ENCODE peak calls at places on chromosomes 7 and 10, in seven cellular contexts. Y, Z, L, O, M, T and X are unnamed samples.

GRCh38 chr10:29746080-29746797 is 111.5 kb upstream of the SVIL start:
- DNase-seq in M (peak), L (no peak), T (no peak), O (no peak), Z (no peak), Y (no peak), X (no peak)

GRCh38 chr10:134205-134742 is 981 bp upstream of the ZMYND11 start:
- DNase-seq in M (peak), Y (no peak), O (peak), L (no peak), T (peak), Z (peak), X (no peak)

GRCh38 chr10:132152896-132153580 is 33.7 kb upstream of the DPYSL4 start:
- DNase-seq in O (no peak), M (no peak), Y (no peak), L (no peak), Z (no peak), T (no peak), X (no peak)

GRCh38 chr7:17535776-17536175 is 237.3 kb downstream of the AHR start:
- DNase-seq in T (no peak), Z (no peak), O (no peak), Y (no peak), M (peak), L (no peak), X (no peak)

GRCh38 chr7:49773939-49774458 is 561 bp downstream of the VWC2 start:
- DNase-seq in T (peak), Y (peak), O (no peak), M (no peak), L (no peak), Z (no peak), X (no peak)

GRCh38 chr10:97335995-97336394 is 1.5 kb upstream of the FRAT2 start:
- DNase-seq in L (no peak), O (no peak), T (no peak), M (no peak), Y (no peak), Z (no peak), X (no peak)

GRCh38 chr7:98362517-98362916 is 38.4 kb downstream of the BAIAP2L1 start:
- DNase-seq in O (no peak), L (no peak), T (no peak), M (no peak), Z (no peak), Y (no peak), X (no peak)

GRCh38 chr10:43594944-43595589 is 11.2 kb upstream of the ZNF485 start:
- DNase-seq in Y (peak), O (no peak), L (no peak), M (peak), T (peak), Z (no peak), X (no peak)

GRCh38 chr7:7976677-7977076 is 8.1 kb downstream of the GLCCI1 start:
- DNase-seq in Y (no peak), T (no peak), L (no peak), M (no peak), O (no peak), Z (no peak), X (no peak)

GRCh38 chr7:149716007-149716931 is 57.1 kb downstream of the ZNF467 start:
- DNase-seq in L (no peak), M (no peak), Y (no peak), Z (no peak), O (no peak), T (no peak), X (no peak)

GRCh38 chr7:134477954-134478353 is 19.1 kb upstream of the AKR1B1 start:
- DNase-seq in L (no peak), T (no peak), M (peak), O (no peak), Z (no peak), Y (no peak), X (no peak)

GRCh38 chr7:768881-769504 is 41.9 kb upstream of the PRKAR1B start:
- DNase-seq in T (no peak), L (no peak), O (no peak), Z (no peak), M (peak), Y (no peak), X (no peak)

GRCh38 chr10:27899058-27899457 is 99.8 kb downstream of the ODAD2 start:
- DNase-seq in T (no peak), L (no peak), O (no peak), M (no peak), Z (no peak), Y (no peak), X (no peak)

GRCh38 chr10:24209421-24209770 is 458 bp downstream of the KIAA1217 start:
- DNase-seq in T (no peak), O (no peak), Y (no peak), L (no peak), M (peak), Z (no peak), X (no peak)

GRCh38 chr10:48444266-48444665 is 137.8 kb downstream of the MAPK8 start:
- DNase-seq in M (peak), L (peak), Z (no peak), T (no peak), Y (no peak), O (no peak), X (no peak)

GRCh38 chr7:418636-419280 is 100.9 kb downstream of the PDGFA start:
- DNase-seq in M (no peak), T (no peak), Y (no peak), Z (no peak), O (no peak), L (no peak), X (no peak)

GRCh38 chr7:108026647-108027046 is 23.7 kb upstream of the LAMB1 start:
- DNase-seq in L (no peak), Z (no peak), Y (no peak), O (no peak), T (no peak), M (peak), X (no peak)

GRCh38 chr7:76234931-76235441 is 33.3 kb downstream of the SRRM3 start:
- DNase-seq in M (peak), T (peak), L (peak), Z (peak), O (peak), Y (peak), X (peak)

GRCh38 chr10:57303567-57303966 is 942.5 kb upstream of the ZWINT start:
- DNase-seq in Y (no peak), O (no peak), M (no peak), Z (no peak), L (no peak), T (no peak), X (no peak)

GRCh38 chr7:114793155-114793849 is 128.6 kb upstream of the MDFIC start:
- DNase-seq in M (no peak), Z (no peak), Y (no peak), L (no peak), O (no peak), T (no peak), X (no peak)

GRCh38 chr7:29770371-29770770 is 35.9 kb upstream of the WIPF3 start:
- DNase-seq in O (no peak), Y (no peak), Z (no peak), T (no peak), L (no peak), M (no peak), X (no peak)

GRCh38 chr7:128671992-128672391 is at the start of gene GARIN1A:
- DNase-seq in M (no peak), T (no peak), O (no peak), L (no peak), Z (no peak), Y (no peak), X (no peak)

GRCh38 chr7:128676665-128677064 is 4.6 kb downstream of the GARIN1A start:
- DNase-seq in Z (no peak), Y (no peak), O (no peak), T (no peak), L (no peak), M (no peak), X (no peak)

GRCh38 chr7:128673571-128673970 is 1.5 kb downstream of the GARIN1A start:
- DNase-seq in O (no peak), T (no peak), M (no peak), Y (no peak), Z (no peak), L (no peak), X (no peak)

GRCh38 chr7:128672927-128673517 is 930 bp downstream of the GARIN1A start:
- DNase-seq in Z (no peak), O (peak), T (peak), M (peak), Y (no peak), L (peak), X (no peak)
- TF ChIP-seq CTCF in Z (no peak), O (peak), T (no peak), M (peak), Y (peak), L (peak), X (peak)

GRCh38 chr10:77773631-77774426 is 136.2 kb upstream of the KCNMA1 start:
- DNase-seq in M (no peak), T (no peak), Y (no peak), L (no peak), Z (no peak), O (no peak), X (no peak)
- TF ChIP-seq CTCF in M (no peak), T (no peak), Y (no peak), L (no peak), Z (no peak), O (no peak), X (no peak)

GRCh38 chr7:44775383-44776107 is 20.9 kb upstream of the PPIA start:
- DNase-seq in L (no peak), M (no peak), O (no peak), Y (no peak), Z (no peak), T (no peak), X (no peak)

GRCh38 chr7:44771358-44771757 is 22.7 kb downstream of the ZMIZ2 start:
- DNase-seq in Y (no peak), L (no peak), Z (no peak), M (no peak), T (no peak), O (no peak), X (no peak)

GRCh38 chr7:44772440-44772839 is 23.8 kb downstream of the ZMIZ2 start:
- DNase-seq in Z (no peak), O (no peak), T (no peak), L (no peak), M (no peak), Y (no peak), X (no peak)

GRCh38 chr7:44769381-44770209 is 20.9 kb downstream of the ZMIZ2 start:
- DNase-seq in M (peak), Y (peak), O (no peak), T (no peak), Z (peak), L (no peak), X (no peak)

DNA sequence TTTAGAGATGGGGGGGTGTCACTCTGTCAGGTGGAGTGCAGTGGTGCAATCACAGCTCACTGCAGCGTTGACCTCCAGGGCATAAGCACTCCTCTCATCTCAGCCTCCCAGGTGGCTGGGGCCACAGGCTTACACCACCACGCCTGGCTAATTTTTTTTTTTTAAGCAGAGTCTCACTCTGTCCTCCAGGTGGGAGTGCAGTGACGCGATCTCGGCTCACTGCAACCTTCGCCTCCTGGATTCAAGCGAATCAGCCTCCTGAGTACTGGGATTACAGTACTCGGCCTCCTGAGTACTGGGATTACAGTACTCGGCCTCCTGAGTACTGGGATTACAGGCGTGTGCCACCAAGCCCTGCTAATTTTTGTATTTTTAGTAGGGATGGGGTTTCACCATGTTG is 23.6 kb upstream of the PPIA start:
- DNase-seq in O (no peak), M (no peak), Z (no peak), Y (no peak), T (no peak), L (no peak), X (no peak)
- TF ChIP-seq CTCF in O (no peak), M (no peak), Z (no peak), Y (no peak), T (no peak), L (no peak), X (peak)

GRCh38 chr10:99659031-99659867 is at the start of gene ENTPD7:
- DNase-seq in M (peak), Y (peak), O (peak), L (peak), Z (peak), T (peak), X (peak)
- TF ChIP-seq CTCF in M (peak), Y (peak), O (peak), L (peak), Z (no peak), T (peak), X (no peak)

GRCh38 chr7:150898475-150899011 is 46.2 kb downstream of the AOC1 start:
- DNase-seq in M (peak), L (peak), Z (peak), O (peak), Y (peak), T (peak), X (peak)

GRCh38 chr7:150891740-150892139 is 39.4 kb downstream of the AOC1 start:
- DNase-seq in L (no peak), O (no peak), M (no peak), Y (no peak), T (no peak), Z (no peak), X (no peak)

GRCh38 chr7:150897502-150898474 is 45.5 kb downstream of the AOC1 start:
- DNase-seq in L (no peak), Y (no peak), Z (no peak), M (no peak), O (no peak), T (no peak), X (no peak)

GRCh38 chr7:150896562-150897209 is 44.4 kb downstream of the AOC1 start:
- DNase-seq in Z (no peak), M (no peak), O (no peak), L (no peak), Y (no peak), T (no peak), X (no peak)

DNA sequence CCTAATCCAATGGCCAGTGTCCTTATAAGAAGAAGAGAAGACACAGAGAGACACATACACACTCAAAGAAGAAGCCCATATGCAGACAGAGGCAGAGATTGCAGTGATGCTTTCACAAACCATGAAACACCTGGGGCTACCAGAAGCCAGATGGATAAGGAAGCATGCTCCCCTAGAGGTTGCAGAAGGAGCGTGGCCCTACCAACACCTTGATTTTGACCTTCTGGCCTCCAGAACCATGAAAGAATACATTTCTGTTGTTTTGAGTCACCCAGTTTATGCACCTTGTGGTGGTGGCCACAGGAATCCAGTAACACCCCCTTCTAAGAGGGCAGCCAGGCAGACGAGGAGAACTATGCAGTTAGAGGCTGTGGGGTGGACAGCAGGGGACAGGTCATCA is 43.5 kb downstream of the AOC1 start:
- DNase-seq in Z (no peak), T (no peak), O (no peak), M (no peak), L (no peak), Y (no peak), X (no peak)
- TF ChIP-seq CTCF in Z (no peak), T (no peak), O (no peak), M (no peak), L (no peak), Y (no peak), X (no peak)

DNA sequence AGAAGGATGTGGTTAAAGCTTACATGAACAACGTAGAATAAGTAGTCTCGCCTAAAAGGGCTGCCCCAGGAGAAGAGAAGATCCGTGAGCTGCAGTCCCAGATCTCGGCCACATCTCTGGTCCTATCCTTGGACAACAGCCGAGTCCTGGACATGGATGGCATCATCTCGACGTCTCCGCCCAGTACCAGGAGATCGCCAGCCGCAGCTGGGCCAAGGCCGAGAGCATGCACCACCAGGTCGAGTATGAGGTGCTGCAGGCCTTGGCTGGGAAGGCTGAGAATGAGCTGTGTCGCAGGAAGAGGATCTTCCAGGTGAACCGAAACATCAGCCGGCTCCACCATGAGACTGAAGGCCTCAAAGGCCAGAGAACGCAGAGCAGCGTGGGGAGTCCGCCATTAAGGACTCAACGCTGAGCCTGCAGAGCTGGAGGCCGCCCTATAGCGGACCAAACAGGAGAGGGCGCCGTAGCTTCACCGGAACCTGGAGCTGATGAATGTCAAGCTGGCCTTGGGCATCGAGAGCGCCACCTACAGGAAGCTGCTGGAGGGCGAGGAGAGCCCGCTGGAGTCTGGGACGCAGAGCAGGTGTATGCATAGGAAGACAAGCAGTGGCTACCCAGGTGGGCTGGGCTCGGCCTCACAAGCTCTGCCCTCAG is 22.2 kb downstream of the LIPK start:
- DNase-seq in M (no peak), T (no peak), Z (no peak), O (peak), Y (no peak), L (peak), X (no peak)
- TF ChIP-seq CTCF in M (peak), T (no peak), Z (no peak), O (peak), Y (no peak), L (peak), X (peak)